ENCODE peak calls at places on chromosomes 11 and 22, in five cellular contexts. E is astrocyte of the hippocampus; Z is CD8-positive, alpha-beta memory T cell; L is tibial artery; J is nucleus accumbens. A is an unnamed sample.

GRCh38 chr11:73359341-73359740 is 16.9 kb upstream of the RELT start:
- DNase-seq in Z (no peak), E (no peak), J (no peak), L (peak; percentile 92), A (no peak)

GRCh38 chr11:88420165-88420781 is 82.7 kb upstream of the CTSC start:
- DNase-seq in Z (no peak), J (no peak), E (no peak), L (no peak), A (no peak)

GRCh38 chr11:43736502-43737193 is 56.1 kb downstream of the HSD17B12 start:
- DNase-seq in J (no peak), Z (no peak), L (no peak), E (peak; percentile 75), A (no peak)

GRCh38 chr22:42621505-42622002 is 6.9 kb upstream of the POLDIP3 start:
- DNase-seq in J (no peak), E (peak; percentile 88), L (peak; percentile 87), Z (peak; percentile 67), A (peak; percentile 39)

GRCh38 chr11:1717745-1718144 is 20.8 kb downstream of the KRTAP5-6 start:
- DNase-seq in L (peak; percentile 90), J (no peak), Z (no peak), E (no peak), A (no peak)

GRCh38 chr22:36237462-36238347 is 1.6 kb downstream of the APOL2 start:
- DNase-seq in L (no peak), E (no peak), J (no peak), Z (no peak), A (peak; percentile 82)

GRCh38 chr11:46665356-46665755 is 35.1 kb downstream of the ARHGAP1 start:
- DNase-seq in L (peak; percentile 54), Z (no peak), J (no peak), E (no peak), A (no peak)

GRCh38 chr11:107827041-107827440 is 31.5 kb downstream of the SLC35F2 start:
- DNase-seq in J (no peak), L (no peak), E (no peak), Z (no peak), A (no peak)

GRCh38 chr11:96213500-96213899 is 129.5 kb downstream of the MAML2 start:
- DNase-seq in L (no peak), J (no peak), E (peak; percentile 68), Z (no peak), A (no peak)

GRCh38 chr22:26679003-26679629 is 21.7 kb downstream of the MIAT start:
- DNase-seq in J (peak; percentile 46), Z (peak; percentile 75), L (peak; percentile 82), E (peak; percentile 91), A (peak; percentile 87)

GRCh38 chr11:1237851-1238250 is 15.0 kb downstream of the MUC5B start:
- DNase-seq in L (no peak), J (no peak), Z (no peak), E (no peak), A (no peak)

GRCh38 chr11:102398297-102398696 is 51.3 kb downstream of the BIRC2 start:
- DNase-seq in E (no peak), Z (no peak), J (no peak), L (no peak), A (no peak)

GRCh38 chr11:66559141-66559861 is 9.1 kb downstream of the CTSF start:
- DNase-seq in E (peak; percentile 29), L (no peak), Z (peak; percentile 53), J (no peak), A (no peak)

GRCh38 chr11:4454031-4454430 is 4.9 kb downstream of the OR52K2 start:
- DNase-seq in J (no peak), L (no peak), E (no peak), Z (no peak), A (no peak)

GRCh38 chr22:41732096-41732772 is 32.9 kb downstream of the MEI1 start:
- DNase-seq in E (no peak), L (no peak), Z (no peak), J (no peak), A (no peak)

GRCh38 chr22:19984201-19984753 is 32.3 kb downstream of the ARVCF start:
- DNase-seq in Z (no peak), J (no peak), L (peak; percentile 91), E (peak; percentile 83), A (no peak)

GRCh38 chr11:33533668-33534067 is 167.0 kb downstream of the C11orf91 start:
- DNase-seq in E (no peak), J (no peak), L (no peak), Z (no peak), A (no peak)

GRCh38 chr22:25008666-25009065 is 56.1 kb downstream of the KIAA1671 start:
- DNase-seq in E (no peak), J (no peak), L (no peak), Z (no peak), A (no peak)

GRCh38 chr11:119800171-119800570 is 71.2 kb upstream of the NECTIN1 start:
- DNase-seq in L (no peak), E (peak; percentile 15), Z (no peak), J (no peak), A (no peak)

GRCh38 chr11:43919852-43920597 is 22.4 kb upstream of the C11orf96 start:
- DNase-seq in L (peak; percentile 84), Z (no peak), E (no peak), J (no peak), A (no peak)

GRCh38 chr11:119434531-119435330 is 11.8 kb upstream of the THY1 start:
- DNase-seq in J (no peak), E (no peak), Z (no peak), L (no peak), A (no peak)

GRCh38 chr11:80007616-80008015 is 566.8 kb upstream of the TENM4 start:
- DNase-seq in J (no peak), E (peak; percentile 63), Z (no peak), L (no peak), A (no peak)

GRCh38 chr11:112652786-112653390 is 308.3 kb upstream of the NCAM1 start:
- DNase-seq in Z (no peak), E (peak; percentile 47), L (no peak), J (no peak), A (no peak)

GRCh38 chr11:119684361-119685072 is 44.5 kb downstream of the NECTIN1 start:
- DNase-seq in E (peak; percentile 68), L (no peak), Z (no peak), J (no peak), A (no peak)

GRCh38 chr11:125743681-125744080 is 2.4 kb upstream of the PATE1 start:
- DNase-seq in L (no peak), E (no peak), Z (no peak), J (no peak), A (no peak)

GRCh38 chr22:38864361-38865191 is 7.4 kb downstream of the CBX6 start:
- DNase-seq in L (peak; percentile 83), J (no peak), Z (no peak), E (peak; percentile 37), A (no peak)

GRCh38 chr11:26993965-26994446 is at the start of gene FIBIN:
- DNase-seq in E (peak; percentile 58), Z (no peak), J (no peak), L (peak; percentile 77), A (peak; percentile 58)

GRCh38 chr11:616320-617220 is 820 bp upstream of the IRF7 start:
- DNase-seq in L (peak; percentile 72), J (no peak), E (no peak), Z (peak; percentile 47), A (no peak)

A was measured in head of caudate nucleus.